ENCODE peak calls at places on chromosomes 4 and X, in five cellular contexts. P is substantia nigra; M is CD8-positive, alpha-beta T cell; W is breast epithelium; N is esophagus squamous epithelium. Y is an unnamed sample.

GRCh38 chr4:95548738-95549245 is at the start of gene UNC5C:
- DNase-seq in P (no peak), M (no peak), W (peak; percentile 78), N (no peak), Y (peak; percentile 78)

GRCh38 chrX:101958139-101958538 is 26.3 kb upstream of the ZMAT1 start:
- DNase-seq in P (no peak), M (no peak), W (no peak), N (no peak), Y (no peak)

GRCh38 chr4:170374770-170375169 is 285.0 kb upstream of the AADAT start:
- DNase-seq in P (no peak), M (no peak), W (no peak), N (no peak), Y (no peak)

GRCh38 chrX:109535578-109535977 is 1.1 kb upstream of the NXT2 start:
- DNase-seq in P (no peak), M (no peak), W (no peak), N (no peak), Y (no peak)

GRCh38 chr4:165877291-165877690 is 4.3 kb downstream of the TLL1 start:
- DNase-seq in P (no peak), M (no peak), W (no peak), N (no peak), Y (no peak)

GRCh38 chr4:148998719-148999118 is 556.5 kb upstream of the NR3C2 start:
- DNase-seq in P (no peak), M (no peak), W (no peak), N (no peak), Y (no peak)

GRCh38 chr4:140684314-140684713 is 71.9 kb downstream of the TBC1D9 start:
- DNase-seq in P (no peak), M (no peak), W (no peak), N (no peak), Y (no peak)

GRCh38 chrX:118652717-118653116 is 74.7 kb upstream of the IL13RA1 start:
- DNase-seq in P (no peak), M (no peak), W (no peak), N (no peak), Y (no peak)

GRCh38 chr4:113976937-113977855 is 2.3 kb downstream of the ARSJ start:
- DNase-seq in P (no peak), M (no peak), W (no peak), N (no peak), Y (no peak)

GRCh38 chr4:121876976-121877773 is 6.9 kb upstream of the BBS7 start:
- DNase-seq in P (no peak), M (no peak), W (no peak), N (no peak), Y (no peak)

DNA sequence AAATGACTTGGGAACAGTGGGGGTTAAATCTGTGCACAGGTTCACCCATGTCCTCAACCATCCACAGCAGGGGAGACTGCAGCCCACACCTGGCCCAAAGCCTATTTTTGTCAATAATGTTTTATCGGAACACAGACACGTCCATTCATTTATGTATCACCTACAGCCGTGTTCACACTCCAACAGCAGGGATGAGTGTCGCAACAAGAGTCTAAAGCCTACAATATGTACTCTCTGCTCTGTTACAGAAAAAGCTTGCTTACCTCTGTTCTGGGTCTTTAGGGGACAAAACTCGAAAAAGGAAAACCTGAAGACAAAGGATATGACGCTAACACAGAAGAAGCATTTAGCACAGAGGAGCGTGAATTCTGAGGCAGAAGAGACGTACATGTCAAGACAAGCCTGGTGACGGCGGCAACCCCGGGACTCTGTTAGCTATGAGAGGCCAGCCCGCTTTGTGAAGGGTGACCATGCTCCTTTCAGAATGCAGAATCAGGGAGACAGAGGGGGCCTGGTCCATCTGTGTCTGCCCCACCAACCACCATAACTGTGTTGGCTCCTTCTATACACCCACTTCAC is 45.5 kb downstream of the AFAP1 start:
- DNase-seq in P (no peak), M (no peak), W (no peak), N (no peak), Y (no peak)
- H3K27ac ChIP-seq in P (no peak overlapping the region), M (no peak overlapping the region), W (peak overlapping the region; percentile 70), N (peak overlapping the region; percentile 34), Y (no peak overlapping the region)

GRCh38 chr4:145484240-145484846 is 2.7 kb downstream of the SMAD1 start:
- DNase-seq in P (no peak), M (no peak), W (no peak), N (no peak), Y (no peak)
- H3K27ac ChIP-seq in P (no peak overlapping the region), M (no peak overlapping the region), W (no peak overlapping the region), N (peak overlapping the region; percentile 41), Y (no peak overlapping the region)

GRCh38 chr4:119209077-119209476 is 3.4 kb upstream of the USP53 start:
- DNase-seq in P (no peak), M (no peak), W (no peak), N (no peak), Y (no peak)

GRCh38 chr4:119212251-119212963 is at the start of gene USP53:
- DNase-seq in P (peak; percentile 79), M (peak; percentile 98), W (peak; percentile 99), N (peak; percentile 82), Y (peak; percentile 88)

GRCh38 chr4:119209586-119209985 is 2.9 kb upstream of the USP53 start:
- DNase-seq in P (no peak), M (no peak), W (no peak), N (no peak), Y (no peak)

GRCh38 chr4:119211856-119212250 is 660 bp upstream of the USP53 start:
- DNase-seq in P (no peak), M (no peak), W (peak; percentile 35), N (no peak), Y (no peak)

DNA sequence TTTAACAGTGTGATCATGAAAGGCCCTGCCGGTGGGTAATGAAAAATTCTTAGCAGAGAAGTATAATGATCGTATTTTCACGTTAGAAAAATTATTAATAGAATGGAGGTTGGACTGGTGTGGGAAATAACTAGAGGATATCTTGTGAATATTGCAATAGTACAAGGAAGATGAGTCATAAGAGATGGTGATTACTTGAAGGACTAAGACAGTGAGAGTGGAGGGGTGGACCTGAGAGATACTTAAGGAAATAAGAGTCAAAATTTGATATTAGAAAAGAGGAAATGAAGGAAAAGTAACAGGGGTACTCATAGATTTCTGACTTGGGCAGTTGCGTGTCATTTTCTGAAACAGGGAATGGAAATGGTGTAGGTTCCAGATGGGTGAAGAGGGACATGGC is 1.8 kb upstream of the USP53 start:
- DNase-seq in P (no peak), M (no peak), W (no peak), N (no peak), Y (no peak)
- H3K27ac ChIP-seq in P (no peak overlapping the region), M (no peak overlapping the region), W (peak overlapping the region; percentile 96), N (no peak overlapping the region), Y (no peak overlapping the region)

GRCh38 chrX:38561126-38561868 is at the start of gene TSPAN7:
- DNase-seq in P (peak; percentile 74), M (peak; percentile 83), W (peak; percentile 53), N (peak; percentile 3), Y (peak; percentile 8)
- H3K27ac ChIP-seq in P (peak within 1 kb of the TSS; percentile 40), M (no peak within 1 kb of the TSS), W (peak within 1 kb of the TSS; percentile 72), N (peak within 1 kb of the TSS; percentile 57), Y (peak within 1 kb of the TSS; percentile 73)

DNA sequence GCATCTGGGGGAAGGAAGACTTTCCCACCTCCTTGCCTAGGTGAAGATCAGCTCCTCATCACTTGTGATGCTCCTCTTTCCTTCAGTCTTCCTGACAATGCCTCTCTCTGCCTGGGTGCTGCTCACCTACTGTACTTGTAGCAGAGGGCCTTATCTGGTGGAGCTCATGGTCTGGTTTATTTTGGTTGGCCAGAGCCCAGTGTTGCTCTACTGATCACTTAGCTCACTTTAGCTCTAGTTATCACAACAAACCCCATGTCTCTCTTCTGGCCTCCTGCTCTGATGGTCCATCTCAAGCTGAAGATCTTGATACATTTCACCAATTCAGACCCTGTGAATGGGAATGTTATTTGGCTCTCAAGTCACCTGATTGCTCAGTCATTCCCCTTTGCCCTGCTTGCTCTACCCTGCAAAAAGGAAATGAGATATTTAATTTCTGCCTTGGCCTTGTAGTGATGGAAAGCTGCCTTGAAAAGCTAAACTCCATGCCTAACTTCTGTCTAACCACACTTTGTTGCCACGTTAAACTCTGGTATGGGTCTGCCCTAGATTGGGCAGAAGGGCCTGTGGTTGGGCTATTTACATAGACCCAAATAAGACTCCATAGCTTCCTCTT is 30.3 kb upstream of the ADH1C start:
- DNase-seq in P (no peak), M (no peak), W (no peak), N (no peak), Y (no peak)
- H3K27ac ChIP-seq in P (no peak overlapping the region), M (no peak overlapping the region), W (peak overlapping the region; percentile 84), N (peak overlapping the region; percentile 92), Y (no peak overlapping the region)

GRCh38 chrX:74925210-74926088 is at the start of gene NEXMIF:
- DNase-seq in P (peak; percentile 2), M (peak; percentile 50), W (no peak), N (no peak), Y (no peak)

GRCh38 chrX:74923942-74924448 is 1.3 kb downstream of the NEXMIF start:
- DNase-seq in P (no peak), M (no peak), W (no peak), N (no peak), Y (peak; percentile 0)

GRCh38 chrX:74922922-74923321 is 2.3 kb downstream of the NEXMIF start:
- DNase-seq in P (no peak), M (no peak), W (no peak), N (no peak), Y (no peak)

GRCh38 chrX:74924449-74925209 is 623 bp downstream of the NEXMIF start:
- DNase-seq in P (peak; percentile 2), M (peak; percentile 53), W (peak; percentile 21), N (no peak), Y (peak; percentile 43)
- H3K27ac ChIP-seq in P (no peak overlapping the region), M (peak overlapping the region; percentile 20), W (peak overlapping the region; percentile 77), N (peak overlapping the region; percentile 75), Y (peak overlapping the region; percentile 41)

Y was measured in caudate nucleus.